ENCODE peak calls at places on chromosomes 13 and 19, in six cellular contexts. F is CD4-positive, alpha-beta memory T cell; S is stimulated activated CD4-positive, alpha-beta T cell treated with anti-CD3 and anti-CD28 coated beads, Interleukin-4, amount 100 ng/mL, for 1 hour; Z is psoas muscle; X is breast epithelium; G is Right ventricle myocardium superior. L is an unnamed sample.

GRCh38 chr13:106182404-106182803 is 353.1 kb downstream of the EFNB2 start:
- DNase-seq in S (no peak), X (no peak), G (no peak), F (no peak), Z (no peak), L (peak)

GRCh38 chr19:4194353-4194752 is 11.9 kb downstream of the ANKRD24 start:
- DNase-seq in S (no peak), G (no peak), F (no peak), Z (no peak), X (no peak), L (no peak)

GRCh38 chr13:37443538-37443937 is 155.0 kb downstream of the POSTN start:
- DNase-seq in X (no peak), S (no peak), G (no peak), F (no peak), Z (no peak), L (peak)

GRCh38 chr13:30114586-30115256 is 192.6 kb downstream of the KATNAL1 start:
- DNase-seq in G (peak), S (peak), F (peak), X (peak), Z (peak), L (peak)

GRCh38 chr13:113869263-113869662 is 5.4 kb upstream of the GAS6 start:
- DNase-seq in G (no peak), S (no peak), F (no peak), X (peak), Z (no peak), L (no peak)

GRCh38 chr13:46588019-46588418 is 35.0 kb downstream of the LRCH1 start:
- DNase-seq in X (no peak), Z (no peak), G (no peak), F (no peak), S (no peak), L (no peak)

GRCh38 chr13:28655566-28655965 is 3.4 kb upstream of the POMP start:
- DNase-seq in X (no peak), Z (no peak), F (no peak), G (no peak), S (no peak), L (peak)

GRCh38 chr13:62643007-62643483 is 1227.4 kb upstream of the PCDH20 start:
- DNase-seq in X (no peak), S (no peak), F (no peak), Z (no peak), G (no peak), L (no peak)

GRCh38 chr19:9871626-9872338 is 36.7 kb downstream of the PIN1 start:
- DNase-seq in Z (no peak), F (no peak), S (no peak), X (no peak), G (no peak), L (no peak)

GRCh38 chr13:99614465-99614885 is 113.2 kb downstream of the TM9SF2 start:
- DNase-seq in X (peak), Z (no peak), G (no peak), F (peak), S (no peak), L (no peak)

GRCh38 chr19:46976845-46977320 is 42.8 kb upstream of the NPAS1 start:
- DNase-seq in X (no peak), Z (peak), G (peak), F (no peak), S (no peak), L (peak)

GRCh38 chr13:114130708-114131580 is 1.5 kb downstream of the RASA3 start:
- DNase-seq in F (peak), G (peak), S (no peak), Z (peak), X (no peak), L (peak)

GRCh38 chr19:54448037-54448773 is 794 bp upstream of the LENG8 start:
- DNase-seq in Z (peak), F (no peak), X (peak), S (peak), G (peak), L (peak)

GRCh38 chr13:110886475-110887241 is 28.2 kb downstream of the ANKRD10 start:
- DNase-seq in G (no peak), F (no peak), S (no peak), X (no peak), Z (no peak), L (no peak)

GRCh38 chr13:27644302-27644701 is 22.6 kb downstream of the POLR1D start:
- DNase-seq in X (peak), Z (no peak), F (no peak), S (no peak), G (no peak), L (peak)

GRCh38 chr13:105334211-105334610 is 1201.3 kb downstream of the EFNB2 start:
- DNase-seq in F (no peak), Z (no peak), S (no peak), X (no peak), G (no peak), L (peak)

GRCh38 chr13:110474713-110475112 is 86.8 kb downstream of the RAB20 start:
- DNase-seq in S (no peak), X (no peak), Z (peak), F (no peak), G (no peak), L (no peak)

GRCh38 chr19:50721441-50722137 is 1.6 kb upstream of the CLEC11A start:
- DNase-seq in G (no peak), Z (no peak), F (no peak), S (no peak), X (no peak), L (no peak)

GRCh38 chr19:19040417-19040816 is 7.0 kb downstream of the ARMC6 start:
- DNase-seq in Z (peak), G (peak), X (peak), F (no peak), S (no peak), L (peak)

GRCh38 chr13:40668335-40668734 is 1.9 kb upstream of the FOXO1 start:
- DNase-seq in S (no peak), Z (peak), G (peak), F (peak), X (no peak), L (no peak)

GRCh38 chr13:83297591-83298305 is 584.5 kb downstream of the SLITRK1 start:
- DNase-seq in Z (no peak), X (no peak), S (no peak), F (no peak), G (no peak), L (peak)

GRCh38 chr19:861756-862528 is 2.5 kb downstream of the CFD start:
- DNase-seq in X (no peak), G (no peak), S (peak), F (peak), Z (peak), L (no peak)

GRCh38 chr13:28763887-28764286 is 45.1 kb upstream of the SLC46A3 start:
- DNase-seq in G (no peak), S (no peak), X (no peak), Z (no peak), F (no peak), L (no peak)

GRCh38 chr13:67390462-67391093 is 160.4 kb upstream of the PCDH9 start:
- DNase-seq in S (no peak), G (no peak), Z (no peak), F (no peak), X (no peak), L (no peak)

GRCh38 chr19:13260883-13261653 is 110.9 kb downstream of the IER2 start:
- DNase-seq in Z (no peak), X (peak), G (no peak), F (no peak), S (no peak), L (peak)

L was measured in AG10803.